ENCODE peak calls at places on chromosomes 7 and 10, in seven cellular contexts. One of them, this sample, is unnamed.

GRCh38 chr10:77296534-77297369 is 340.9 kb downstream of the KCNMA1 start:
- DNase-seq in progenitor cell of endocrine pancreas: no peak
- DNase-seq in foreskin keratinocyte: no peak
- DNase-seq in AG09309: no peak
- DNase-seq in A549: peak
- DNase-seq in astrocyte of the cerebellum: no peak
- DNase-seq in WTC11: no peak
- DNase-seq in this sample: no peak

GRCh38 chr7:7292085-7292484 is 109.7 kb downstream of the C1GALT1 start:
- DNase-seq in progenitor cell of endocrine pancreas: no peak
- DNase-seq in foreskin keratinocyte: no peak
- DNase-seq in AG09309: no peak
- DNase-seq in A549: no peak
- DNase-seq in astrocyte of the cerebellum: no peak
- DNase-seq in WTC11: no peak
- DNase-seq in this sample: no peak

GRCh38 chr10:485776-486572 is 203.5 kb downstream of the DIP2C start:
- DNase-seq in progenitor cell of endocrine pancreas: no peak
- DNase-seq in foreskin keratinocyte: peak
- DNase-seq in AG09309: no peak
- DNase-seq in A549: no peak
- DNase-seq in astrocyte of the cerebellum: no peak
- DNase-seq in WTC11: no peak
- DNase-seq in this sample: no peak

GRCh38 chr10:31929260-31929985 is 792 bp upstream of the ARHGAP12 start:
- DNase-seq in progenitor cell of endocrine pancreas: peak
- DNase-seq in foreskin keratinocyte: peak
- DNase-seq in AG09309: no peak
- DNase-seq in A549: peak
- DNase-seq in astrocyte of the cerebellum: no peak
- DNase-seq in WTC11: peak
- DNase-seq in this sample: peak

GRCh38 chr10:111698711-111699110 is 484.9 kb downstream of the GPAM start:
- DNase-seq in progenitor cell of endocrine pancreas: no peak
- DNase-seq in foreskin keratinocyte: no peak
- DNase-seq in AG09309: no peak
- DNase-seq in A549: no peak
- DNase-seq in astrocyte of the cerebellum: no peak
- DNase-seq in WTC11: no peak
- DNase-seq in this sample: no peak

GRCh38 chr10:96975083-96975482 is 143.0 kb downstream of the LCOR start:
- DNase-seq in progenitor cell of endocrine pancreas: no peak
- DNase-seq in foreskin keratinocyte: no peak
- DNase-seq in AG09309: no peak
- DNase-seq in A549: no peak
- DNase-seq in astrocyte of the cerebellum: no peak
- DNase-seq in WTC11: no peak
- DNase-seq in this sample: no peak

GRCh38 chr7:27145167-27145883 is 1.8 kb upstream of the HOXA5 start:
- DNase-seq in progenitor cell of endocrine pancreas: no peak
- DNase-seq in foreskin keratinocyte: peak
- DNase-seq in AG09309: no peak
- DNase-seq in A549: no peak
- DNase-seq in astrocyte of the cerebellum: no peak
- DNase-seq in WTC11: peak
- DNase-seq in this sample: no peak

GRCh38 chr7:132475669-132476116 is 100.6 kb downstream of the PLXNA4 start:
- DNase-seq in progenitor cell of endocrine pancreas: no peak
- DNase-seq in foreskin keratinocyte: no peak
- DNase-seq in AG09309: no peak
- DNase-seq in A549: no peak
- DNase-seq in astrocyte of the cerebellum: no peak
- DNase-seq in WTC11: no peak
- DNase-seq in this sample: no peak

GRCh38 chr7:43362652-43363428 is 220.1 kb upstream of the STK17A start:
- DNase-seq in progenitor cell of endocrine pancreas: no peak
- DNase-seq in foreskin keratinocyte: peak
- DNase-seq in AG09309: peak
- DNase-seq in A549: peak
- DNase-seq in astrocyte of the cerebellum: no peak
- DNase-seq in WTC11: no peak
- DNase-seq in this sample: peak

GRCh38 chr7:20172736-20173334 is 44.3 kb downstream of the MACC1 start:
- DNase-seq in progenitor cell of endocrine pancreas: peak
- DNase-seq in foreskin keratinocyte: peak
- DNase-seq in AG09309: no peak
- DNase-seq in A549: peak
- DNase-seq in astrocyte of the cerebellum: peak
- DNase-seq in WTC11: peak
- DNase-seq in this sample: peak

GRCh38 chr10:51683031-51683830 is 16.2 kb downstream of the CSTF2T start:
- DNase-seq in progenitor cell of endocrine pancreas: no peak
- DNase-seq in foreskin keratinocyte: no peak
- DNase-seq in AG09309: no peak
- DNase-seq in A549: no peak
- DNase-seq in astrocyte of the cerebellum: no peak
- DNase-seq in WTC11: no peak
- DNase-seq in this sample: no peak

GRCh38 chr7:41915861-41916260 is 213.0 kb upstream of the INHBA start:
- DNase-seq in progenitor cell of endocrine pancreas: no peak
- DNase-seq in foreskin keratinocyte: peak
- DNase-seq in AG09309: no peak
- DNase-seq in A549: no peak
- DNase-seq in astrocyte of the cerebellum: no peak
- DNase-seq in WTC11: no peak
- DNase-seq in this sample: no peak

GRCh38 chr7:93944673-93945072 is 23.1 kb downstream of the GNG11 start:
- DNase-seq in progenitor cell of endocrine pancreas: no peak
- DNase-seq in foreskin keratinocyte: no peak
- DNase-seq in AG09309: no peak
- DNase-seq in A549: no peak
- DNase-seq in astrocyte of the cerebellum: no peak
- DNase-seq in WTC11: no peak
- DNase-seq in this sample: no peak

GRCh38 chr10:9762966-9763656 is 1254.6 kb upstream of the CELF2 start:
- DNase-seq in progenitor cell of endocrine pancreas: no peak
- DNase-seq in foreskin keratinocyte: peak
- DNase-seq in AG09309: peak
- DNase-seq in A549: no peak
- DNase-seq in astrocyte of the cerebellum: peak
- DNase-seq in WTC11: no peak
- DNase-seq in this sample: no peak

GRCh38 chr7:78437118-78437517 is 638.5 kb downstream of the PHTF2 start:
- DNase-seq in progenitor cell of endocrine pancreas: no peak
- DNase-seq in foreskin keratinocyte: peak
- DNase-seq in AG09309: peak
- DNase-seq in A549: no peak
- DNase-seq in astrocyte of the cerebellum: peak
- DNase-seq in WTC11: no peak
- DNase-seq in this sample: no peak

GRCh38 chr7:78433421-78433820 is 634.8 kb downstream of the PHTF2 start:
- DNase-seq in progenitor cell of endocrine pancreas: no peak
- DNase-seq in foreskin keratinocyte: no peak
- DNase-seq in AG09309: no peak
- DNase-seq in A549: no peak
- DNase-seq in astrocyte of the cerebellum: no peak
- DNase-seq in WTC11: no peak
- DNase-seq in this sample: no peak

GRCh38 chr7:78438433-78438832 is 639.9 kb downstream of the PHTF2 start:
- DNase-seq in progenitor cell of endocrine pancreas: no peak
- DNase-seq in foreskin keratinocyte: no peak
- DNase-seq in AG09309: no peak
- DNase-seq in A549: no peak
- DNase-seq in astrocyte of the cerebellum: no peak
- DNase-seq in WTC11: no peak
- DNase-seq in this sample: no peak

GRCh38 chr7:78435355-78435754 is 636.8 kb downstream of the PHTF2 start:
- DNase-seq in progenitor cell of endocrine pancreas: no peak
- DNase-seq in foreskin keratinocyte: no peak
- DNase-seq in AG09309: no peak
- DNase-seq in A549: no peak
- DNase-seq in astrocyte of the cerebellum: no peak
- DNase-seq in WTC11: no peak
- DNase-seq in this sample: no peak

DNA sequence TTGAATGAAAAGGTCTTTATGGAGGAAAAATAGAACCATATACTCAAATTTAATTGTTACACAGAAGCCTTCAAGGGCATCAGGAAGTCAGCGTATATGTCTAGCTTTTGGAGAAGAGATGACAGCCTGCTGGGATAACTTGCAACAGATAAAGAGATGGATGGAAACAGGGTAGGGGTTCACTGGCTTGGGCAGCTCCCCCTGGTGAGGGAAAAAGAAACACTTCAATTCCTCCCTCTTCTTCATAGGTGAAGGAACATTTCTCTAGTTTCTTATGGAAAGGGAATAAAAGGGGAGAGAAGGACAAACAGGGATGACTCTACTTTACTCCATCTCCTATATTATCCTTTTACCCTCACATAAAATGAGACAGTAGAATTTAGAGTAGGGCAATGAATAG is 635.7 kb downstream of the PHTF2 start:
- DNase-seq in progenitor cell of endocrine pancreas: no peak
- DNase-seq in foreskin keratinocyte: no peak
- DNase-seq in AG09309: no peak
- DNase-seq in A549: no peak
- DNase-seq in astrocyte of the cerebellum: no peak
- DNase-seq in WTC11: peak
- DNase-seq in this sample: peak
- TF ChIP-seq CTCF in progenitor cell of endocrine pancreas: no peak
- TF ChIP-seq CTCF in foreskin keratinocyte: peak
- TF ChIP-seq CTCF in AG09309: no peak
- TF ChIP-seq CTCF in A549: no peak
- TF ChIP-seq CTCF in astrocyte of the cerebellum: peak
- TF ChIP-seq CTCF in WTC11: peak
- TF ChIP-seq CTCF in this sample: no peak

GRCh38 chr7:139603282-139603681 is 79.8 kb downstream of the CLEC2L start:
- DNase-seq in progenitor cell of endocrine pancreas: no peak
- DNase-seq in foreskin keratinocyte: no peak
- DNase-seq in AG09309: no peak
- DNase-seq in A549: no peak
- DNase-seq in astrocyte of the cerebellum: no peak
- DNase-seq in WTC11: no peak
- DNase-seq in this sample: no peak

GRCh38 chr7:139602143-139602722 is 78.7 kb downstream of the CLEC2L start:
- DNase-seq in progenitor cell of endocrine pancreas: no peak
- DNase-seq in foreskin keratinocyte: peak
- DNase-seq in AG09309: peak
- DNase-seq in A549: peak
- DNase-seq in astrocyte of the cerebellum: peak
- DNase-seq in WTC11: no peak
- DNase-seq in this sample: no peak

GRCh38 chr7:139598642-139599041 is 75.2 kb downstream of the CLEC2L start:
- DNase-seq in progenitor cell of endocrine pancreas: no peak
- DNase-seq in foreskin keratinocyte: no peak
- DNase-seq in AG09309: no peak
- DNase-seq in A549: peak
- DNase-seq in astrocyte of the cerebellum: no peak
- DNase-seq in WTC11: no peak
- DNase-seq in this sample: no peak

GRCh38 chr7:139600306-139600705 is 76.8 kb downstream of the CLEC2L start:
- DNase-seq in progenitor cell of endocrine pancreas: no peak
- DNase-seq in foreskin keratinocyte: no peak
- DNase-seq in AG09309: no peak
- DNase-seq in A549: peak
- DNase-seq in astrocyte of the cerebellum: no peak
- DNase-seq in WTC11: no peak
- DNase-seq in this sample: no peak

GRCh38 chr7:139601176-139601575 is 77.7 kb downstream of the CLEC2L start:
- DNase-seq in progenitor cell of endocrine pancreas: no peak
- DNase-seq in foreskin keratinocyte: no peak
- DNase-seq in AG09309: no peak
- DNase-seq in A549: no peak
- DNase-seq in astrocyte of the cerebellum: no peak
- DNase-seq in WTC11: no peak
- DNase-seq in this sample: no peak
- TF ChIP-seq CTCF in progenitor cell of endocrine pancreas: no peak
- TF ChIP-seq CTCF in foreskin keratinocyte: no peak
- TF ChIP-seq CTCF in AG09309: no peak
- TF ChIP-seq CTCF in A549: no peak
- TF ChIP-seq CTCF in astrocyte of the cerebellum: no peak
- TF ChIP-seq CTCF in WTC11: no peak
- TF ChIP-seq CTCF in this sample: no peak

GRCh38 chr7:90752051-90752450 is 155.9 kb downstream of the CDK14 start:
- DNase-seq in progenitor cell of endocrine pancreas: no peak
- DNase-seq in foreskin keratinocyte: no peak
- DNase-seq in AG09309: no peak
- DNase-seq in A549: no peak
- DNase-seq in astrocyte of the cerebellum: no peak
- DNase-seq in WTC11: no peak
- DNase-seq in this sample: no peak

GRCh38 chr7:90747521-90747920 is 151.4 kb downstream of the CDK14 start:
- DNase-seq in progenitor cell of endocrine pancreas: no peak
- DNase-seq in foreskin keratinocyte: no peak
- DNase-seq in AG09309: no peak
- DNase-seq in A549: no peak
- DNase-seq in astrocyte of the cerebellum: no peak
- DNase-seq in WTC11: no peak
- DNase-seq in this sample: no peak

GRCh38 chr7:90751595-90751994 is 155.5 kb downstream of the CDK14 start:
- DNase-seq in progenitor cell of endocrine pancreas: no peak
- DNase-seq in foreskin keratinocyte: no peak
- DNase-seq in AG09309: no peak
- DNase-seq in A549: no peak
- DNase-seq in astrocyte of the cerebellum: no peak
- DNase-seq in WTC11: no peak
- DNase-seq in this sample: no peak

GRCh38 chr7:90749262-90749661 is 153.1 kb downstream of the CDK14 start:
- DNase-seq in progenitor cell of endocrine pancreas: no peak
- DNase-seq in foreskin keratinocyte: peak
- DNase-seq in AG09309: no peak
- DNase-seq in A549: no peak
- DNase-seq in astrocyte of the cerebellum: no peak
- DNase-seq in WTC11: no peak
- DNase-seq in this sample: no peak

GRCh38 chr7:90749774-90750173 is 153.7 kb downstream of the CDK14 start:
- DNase-seq in progenitor cell of endocrine pancreas: no peak
- DNase-seq in foreskin keratinocyte: peak
- DNase-seq in AG09309: no peak
- DNase-seq in A549: peak
- DNase-seq in astrocyte of the cerebellum: no peak
- DNase-seq in WTC11: no peak
- DNase-seq in this sample: no peak
- TF ChIP-seq CTCF in progenitor cell of endocrine pancreas: peak
- TF ChIP-seq CTCF in foreskin keratinocyte: peak
- TF ChIP-seq CTCF in AG09309: peak
- TF ChIP-seq CTCF in A549: no peak
- TF ChIP-seq CTCF in astrocyte of the cerebellum: peak
- TF ChIP-seq CTCF in WTC11: no peak
- TF ChIP-seq CTCF in this sample: no peak

DNA sequence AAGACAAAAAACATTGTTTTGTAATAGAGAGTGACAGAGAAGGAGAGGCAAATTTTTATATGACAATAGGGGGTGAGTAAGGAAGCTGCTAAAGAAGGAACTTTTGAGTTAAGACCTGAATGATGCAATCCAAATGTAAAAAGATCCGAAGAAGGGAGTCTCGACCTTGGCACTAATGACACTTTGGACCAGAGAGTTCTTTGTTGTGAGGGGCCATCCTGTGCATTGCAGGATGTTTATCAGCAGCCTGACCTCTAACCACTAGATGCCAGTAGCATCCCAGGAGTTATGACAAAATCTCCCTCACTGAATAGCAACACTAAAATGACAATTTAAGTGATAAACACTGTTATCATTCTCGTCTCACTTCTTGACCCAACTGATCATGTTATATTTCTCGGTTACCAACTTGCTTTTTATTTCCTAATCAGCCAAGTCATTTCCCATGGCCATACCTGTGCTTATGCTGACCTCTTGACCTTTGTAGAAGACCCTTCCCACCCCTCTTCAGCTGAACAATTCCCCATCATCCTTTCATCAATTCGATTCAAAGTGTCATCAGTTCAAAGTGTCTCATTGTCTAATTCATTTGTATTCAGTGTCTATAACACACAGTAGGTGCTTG is 30.0 kb downstream of the DGKI start:
- DNase-seq in progenitor cell of endocrine pancreas: no peak
- DNase-seq in foreskin keratinocyte: no peak
- DNase-seq in AG09309: no peak
- DNase-seq in A549: peak
- DNase-seq in astrocyte of the cerebellum: no peak
- DNase-seq in WTC11: peak
- DNase-seq in this sample: no peak
- TF ChIP-seq CTCF in progenitor cell of endocrine pancreas: no peak
- TF ChIP-seq CTCF in foreskin keratinocyte: peak
- TF ChIP-seq CTCF in AG09309: peak
- TF ChIP-seq CTCF in A549: peak
- TF ChIP-seq CTCF in astrocyte of the cerebellum: peak
- TF ChIP-seq CTCF in WTC11: no peak
- TF ChIP-seq CTCF in this sample: no peak